ENCODE peak calls at places on chromosomes 4 and X, in eight cellular contexts. One of them, this sample, is unnamed.

GRCh38 chrX:65679071-65679540 is 11.7 kb downstream of the MSN start:
- ATAC-seq in CD8-positive, alpha-beta T cell: no peak
- ATAC-seq in aorta: peak; percentile 9
- ATAC-seq in upper lobe of left lung: peak; percentile 69
- ATAC-seq in heart left ventricle: peak; percentile 77
- ATAC-seq in CD4-positive, alpha-beta T cell: no peak
- ATAC-seq in RWPE2: peak; percentile 87
- ATAC-seq in IMR-90: no peak
- ATAC-seq in this sample: peak; percentile 9

GRCh38 chr4:152572417-152573086 is 36.7 kb upstream of the FBXW7 start:
- ATAC-seq in CD8-positive, alpha-beta T cell: no peak
- ATAC-seq in aorta: no peak
- ATAC-seq in upper lobe of left lung: peak; percentile 36
- ATAC-seq in heart left ventricle: no peak
- ATAC-seq in CD4-positive, alpha-beta T cell: no peak
- ATAC-seq in RWPE2: peak; percentile 97
- ATAC-seq in IMR-90: peak; percentile 37
- ATAC-seq in this sample: no peak

GRCh38 chr4:78772526-78773084 is 3.5 kb upstream of the BMP2K start:
- ATAC-seq in CD8-positive, alpha-beta T cell: no peak
- ATAC-seq in aorta: no peak
- ATAC-seq in upper lobe of left lung: no peak
- ATAC-seq in heart left ventricle: no peak
- ATAC-seq in CD4-positive, alpha-beta T cell: no peak
- ATAC-seq in RWPE2: no peak
- ATAC-seq in IMR-90: no peak
- ATAC-seq in this sample: peak; percentile 5

GRCh38 chr4:26729027-26729426 is 131.6 kb upstream of the STIM2 start:
- ATAC-seq in CD8-positive, alpha-beta T cell: peak; percentile 23
- ATAC-seq in aorta: no peak
- ATAC-seq in upper lobe of left lung: no peak
- ATAC-seq in heart left ventricle: no peak
- ATAC-seq in CD4-positive, alpha-beta T cell: peak; percentile 49
- ATAC-seq in RWPE2: no peak
- ATAC-seq in IMR-90: no peak
- ATAC-seq in this sample: no peak

GRCh38 chr4:67886281-67886680 is 2.5 kb upstream of the TMPRSS11D start:
- ATAC-seq in CD8-positive, alpha-beta T cell: no peak
- ATAC-seq in aorta: no peak
- ATAC-seq in upper lobe of left lung: no peak
- ATAC-seq in heart left ventricle: no peak
- ATAC-seq in CD4-positive, alpha-beta T cell: no peak
- ATAC-seq in RWPE2: peak; percentile 53
- ATAC-seq in IMR-90: peak; percentile 60
- ATAC-seq in this sample: peak; percentile 77

GRCh38 chr4:69649207-69649606 is 3.8 kb downstream of the UGT2A1 start:
- ATAC-seq in CD8-positive, alpha-beta T cell: no peak
- ATAC-seq in aorta: no peak
- ATAC-seq in upper lobe of left lung: no peak
- ATAC-seq in heart left ventricle: no peak
- ATAC-seq in CD4-positive, alpha-beta T cell: no peak
- ATAC-seq in RWPE2: no peak
- ATAC-seq in IMR-90: no peak
- ATAC-seq in this sample: no peak

GRCh38 chr4:148225639-148226038 is 216.6 kb downstream of the NR3C2 start:
- ATAC-seq in CD8-positive, alpha-beta T cell: no peak
- ATAC-seq in aorta: no peak
- ATAC-seq in upper lobe of left lung: no peak
- ATAC-seq in heart left ventricle: no peak
- ATAC-seq in CD4-positive, alpha-beta T cell: no peak
- ATAC-seq in RWPE2: no peak
- ATAC-seq in IMR-90: no peak
- ATAC-seq in this sample: no peak

GRCh38 chr4:145773581-145774234 is 93.8 kb downstream of the C4orf51 start:
- ATAC-seq in CD8-positive, alpha-beta T cell: no peak
- ATAC-seq in aorta: no peak
- ATAC-seq in upper lobe of left lung: no peak
- ATAC-seq in heart left ventricle: peak; percentile 94
- ATAC-seq in CD4-positive, alpha-beta T cell: no peak
- ATAC-seq in RWPE2: no peak
- ATAC-seq in IMR-90: no peak
- ATAC-seq in this sample: no peak

GRCh38 chr4:84856468-84856867 is 110.0 kb downstream of the WDFY3 start:
- ATAC-seq in CD8-positive, alpha-beta T cell: no peak
- ATAC-seq in aorta: no peak
- ATAC-seq in upper lobe of left lung: no peak
- ATAC-seq in heart left ventricle: no peak
- ATAC-seq in CD4-positive, alpha-beta T cell: no peak
- ATAC-seq in RWPE2: no peak
- ATAC-seq in IMR-90: no peak
- ATAC-seq in this sample: no peak

GRCh38 chr4:7805533-7806079 is 134.1 kb downstream of the AFAP1 start:
- ATAC-seq in CD8-positive, alpha-beta T cell: no peak
- ATAC-seq in aorta: peak; percentile 53
- ATAC-seq in upper lobe of left lung: peak; percentile 50
- ATAC-seq in heart left ventricle: no peak
- ATAC-seq in CD4-positive, alpha-beta T cell: no peak
- ATAC-seq in RWPE2: peak; percentile 93
- ATAC-seq in IMR-90: peak; percentile 27
- ATAC-seq in this sample: peak; percentile 71

GRCh38 chr4:155819066-155819465 is 47.0 kb downstream of the ASIC5 start:
- ATAC-seq in CD8-positive, alpha-beta T cell: no peak
- ATAC-seq in aorta: no peak
- ATAC-seq in upper lobe of left lung: peak; percentile 53
- ATAC-seq in heart left ventricle: no peak
- ATAC-seq in CD4-positive, alpha-beta T cell: no peak
- ATAC-seq in RWPE2: peak; percentile 47
- ATAC-seq in IMR-90: no peak
- ATAC-seq in this sample: no peak

GRCh38 chrX:150692296-150692695 is 900 bp upstream of the MTMR1 start:
- ATAC-seq in CD8-positive, alpha-beta T cell: no peak
- ATAC-seq in aorta: no peak
- ATAC-seq in upper lobe of left lung: no peak
- ATAC-seq in heart left ventricle: no peak
- ATAC-seq in CD4-positive, alpha-beta T cell: peak; percentile 20
- ATAC-seq in RWPE2: no peak
- ATAC-seq in IMR-90: no peak
- ATAC-seq in this sample: no peak

GRCh38 chr4:187668683-187669082 is 326.9 kb upstream of the ZFP42 start:
- ATAC-seq in CD8-positive, alpha-beta T cell: no peak
- ATAC-seq in aorta: no peak
- ATAC-seq in upper lobe of left lung: peak; percentile 74
- ATAC-seq in heart left ventricle: no peak
- ATAC-seq in CD4-positive, alpha-beta T cell: no peak
- ATAC-seq in RWPE2: peak; percentile 84
- ATAC-seq in IMR-90: peak; percentile 87
- ATAC-seq in this sample: no peak

GRCh38 chrX:2691543-2692220 is 587 bp downstream of the CD99 start:
- ATAC-seq in CD8-positive, alpha-beta T cell: no peak
- ATAC-seq in aorta: peak; percentile 63
- ATAC-seq in upper lobe of left lung: peak; percentile 65
- ATAC-seq in heart left ventricle: peak; percentile 53
- ATAC-seq in CD4-positive, alpha-beta T cell: no peak
- ATAC-seq in RWPE2: peak; percentile 16
- ATAC-seq in IMR-90: peak; percentile 25
- ATAC-seq in this sample: peak; percentile 18

GRCh38 chr4:41209187-41209586 is 5.2 kb downstream of the APBB2 start:
- ATAC-seq in CD8-positive, alpha-beta T cell: no peak
- ATAC-seq in aorta: no peak
- ATAC-seq in upper lobe of left lung: no peak
- ATAC-seq in heart left ventricle: no peak
- ATAC-seq in CD4-positive, alpha-beta T cell: no peak
- ATAC-seq in RWPE2: no peak
- ATAC-seq in IMR-90: no peak
- ATAC-seq in this sample: no peak

GRCh38 chrX:79361192-79361870 is 5.8 kb downstream of the ITM2A start:
- ATAC-seq in CD8-positive, alpha-beta T cell: peak; percentile 54
- ATAC-seq in aorta: no peak
- ATAC-seq in upper lobe of left lung: no peak
- ATAC-seq in heart left ventricle: no peak
- ATAC-seq in CD4-positive, alpha-beta T cell: peak; percentile 81
- ATAC-seq in RWPE2: no peak
- ATAC-seq in IMR-90: no peak
- ATAC-seq in this sample: no peak

GRCh38 chr4:174096999-174097398 is 186.5 kb downstream of the FBXO8 start:
- ATAC-seq in CD8-positive, alpha-beta T cell: no peak
- ATAC-seq in aorta: no peak
- ATAC-seq in upper lobe of left lung: no peak
- ATAC-seq in heart left ventricle: no peak
- ATAC-seq in CD4-positive, alpha-beta T cell: no peak
- ATAC-seq in RWPE2: no peak
- ATAC-seq in IMR-90: no peak
- ATAC-seq in this sample: no peak

GRCh38 chr4:5280845-5281244 is 229.6 kb downstream of the STK32B start:
- ATAC-seq in CD8-positive, alpha-beta T cell: no peak
- ATAC-seq in aorta: no peak
- ATAC-seq in upper lobe of left lung: no peak
- ATAC-seq in heart left ventricle: no peak
- ATAC-seq in CD4-positive, alpha-beta T cell: no peak
- ATAC-seq in RWPE2: no peak
- ATAC-seq in IMR-90: no peak
- ATAC-seq in this sample: no peak

GRCh38 chrX:48509245-48509590 is 426 bp downstream of the PORCN start:
- ATAC-seq in CD8-positive, alpha-beta T cell: peak; percentile 54
- ATAC-seq in aorta: no peak
- ATAC-seq in upper lobe of left lung: peak; percentile 11
- ATAC-seq in heart left ventricle: no peak
- ATAC-seq in CD4-positive, alpha-beta T cell: peak; percentile 22
- ATAC-seq in RWPE2: no peak
- ATAC-seq in IMR-90: peak; percentile 21
- ATAC-seq in this sample: peak; percentile 22

GRCh38 chr4:38068107-38068506 is 107.9 kb downstream of the PTTG2 start:
- ATAC-seq in CD8-positive, alpha-beta T cell: no peak
- ATAC-seq in aorta: no peak
- ATAC-seq in upper lobe of left lung: no peak
- ATAC-seq in heart left ventricle: no peak
- ATAC-seq in CD4-positive, alpha-beta T cell: no peak
- ATAC-seq in RWPE2: no peak
- ATAC-seq in IMR-90: no peak
- ATAC-seq in this sample: no peak

GRCh38 chr4:3372933-3373465 is 68.8 kb upstream of the HGFAC start:
- ATAC-seq in CD8-positive, alpha-beta T cell: no peak
- ATAC-seq in aorta: peak; percentile 49
- ATAC-seq in upper lobe of left lung: peak; percentile 78
- ATAC-seq in heart left ventricle: peak; percentile 47
- ATAC-seq in CD4-positive, alpha-beta T cell: peak; percentile 33
- ATAC-seq in RWPE2: no peak
- ATAC-seq in IMR-90: no peak
- ATAC-seq in this sample: no peak

GRCh38 chr4:153065286-153065685 is 129.2 kb downstream of the FHDC1 start:
- ATAC-seq in CD8-positive, alpha-beta T cell: no peak
- ATAC-seq in aorta: no peak
- ATAC-seq in upper lobe of left lung: no peak
- ATAC-seq in heart left ventricle: no peak
- ATAC-seq in CD4-positive, alpha-beta T cell: no peak
- ATAC-seq in RWPE2: no peak
- ATAC-seq in IMR-90: no peak
- ATAC-seq in this sample: no peak

GRCh38 chr4:128287159-128287870 is at the start of gene PGRMC2:
- ATAC-seq in CD8-positive, alpha-beta T cell: no peak
- ATAC-seq in aorta: peak; percentile 8
- ATAC-seq in upper lobe of left lung: peak; percentile 0
- ATAC-seq in heart left ventricle: no peak
- ATAC-seq in CD4-positive, alpha-beta T cell: no peak
- ATAC-seq in RWPE2: peak; percentile 3
- ATAC-seq in IMR-90: peak; percentile 13
- ATAC-seq in this sample: peak; percentile 47

GRCh38 chr4:185657191-185657590 is 121.9 kb upstream of the PDLIM3 start:
- ATAC-seq in CD8-positive, alpha-beta T cell: no peak
- ATAC-seq in aorta: peak; percentile 30
- ATAC-seq in upper lobe of left lung: no peak
- ATAC-seq in heart left ventricle: peak; percentile 4
- ATAC-seq in CD4-positive, alpha-beta T cell: no peak
- ATAC-seq in RWPE2: no peak
- ATAC-seq in IMR-90: no peak
- ATAC-seq in this sample: no peak

GRCh38 chr4:4968161-4968757 is 51.0 kb downstream of the CYTL1 start:
- ATAC-seq in CD8-positive, alpha-beta T cell: no peak
- ATAC-seq in aorta: no peak
- ATAC-seq in upper lobe of left lung: no peak
- ATAC-seq in heart left ventricle: no peak
- ATAC-seq in CD4-positive, alpha-beta T cell: no peak
- ATAC-seq in RWPE2: no peak
- ATAC-seq in IMR-90: no peak
- ATAC-seq in this sample: no peak

GRCh38 chrX:50697691-50698090 is 116.3 kb downstream of the SHROOM4 start:
- ATAC-seq in CD8-positive, alpha-beta T cell: no peak
- ATAC-seq in aorta: peak; percentile 57
- ATAC-seq in upper lobe of left lung: peak; percentile 69
- ATAC-seq in heart left ventricle: peak; percentile 36
- ATAC-seq in CD4-positive, alpha-beta T cell: no peak
- ATAC-seq in RWPE2: peak; percentile 68
- ATAC-seq in IMR-90: peak; percentile 84
- ATAC-seq in this sample: peak; percentile 70

GRCh38 chr4:41967392-41967791 is 14.2 kb upstream of the DCAF4L1 start:
- ATAC-seq in CD8-positive, alpha-beta T cell: no peak
- ATAC-seq in aorta: no peak
- ATAC-seq in upper lobe of left lung: no peak
- ATAC-seq in heart left ventricle: no peak
- ATAC-seq in CD4-positive, alpha-beta T cell: no peak
- ATAC-seq in RWPE2: peak; percentile 36
- ATAC-seq in IMR-90: no peak
- ATAC-seq in this sample: no peak

GRCh38 chr4:90842960-90843359 is 715.8 kb downstream of the CCSER1 start:
- ATAC-seq in CD8-positive, alpha-beta T cell: no peak
- ATAC-seq in aorta: no peak
- ATAC-seq in upper lobe of left lung: no peak
- ATAC-seq in heart left ventricle: no peak
- ATAC-seq in CD4-positive, alpha-beta T cell: no peak
- ATAC-seq in RWPE2: no peak
- ATAC-seq in IMR-90: no peak
- ATAC-seq in this sample: no peak

GRCh38 chr4:42391981-42392380 is 5.3 kb upstream of the SHISA3 start:
- ATAC-seq in CD8-positive, alpha-beta T cell: no peak
- ATAC-seq in aorta: no peak
- ATAC-seq in upper lobe of left lung: peak; percentile 24
- ATAC-seq in heart left ventricle: peak; percentile 97
- ATAC-seq in CD4-positive, alpha-beta T cell: no peak
- ATAC-seq in RWPE2: no peak
- ATAC-seq in IMR-90: no peak
- ATAC-seq in this sample: peak; percentile 56

GRCh38 chr4:141449927-141450326 is 186.5 kb upstream of the IL15 start:
- ATAC-seq in CD8-positive, alpha-beta T cell: no peak
- ATAC-seq in aorta: no peak
- ATAC-seq in upper lobe of left lung: no peak
- ATAC-seq in heart left ventricle: no peak
- ATAC-seq in CD4-positive, alpha-beta T cell: no peak
- ATAC-seq in RWPE2: no peak
- ATAC-seq in IMR-90: no peak
- ATAC-seq in this sample: no peak

GRCh38 chr4:140100771-140101170 is 53.2 kb downstream of the MAML3 start:
- ATAC-seq in CD8-positive, alpha-beta T cell: no peak
- ATAC-seq in aorta: no peak
- ATAC-seq in upper lobe of left lung: no peak
- ATAC-seq in heart left ventricle: no peak
- ATAC-seq in CD4-positive, alpha-beta T cell: no peak
- ATAC-seq in RWPE2: no peak
- ATAC-seq in IMR-90: no peak
- ATAC-seq in this sample: no peak